ENCODE peak calls at places on chromosomes 7 and 10, in five cellular contexts. V, W, Q, P and N are unnamed samples.

GRCh38 chr10:93566435-93567276 is at the start of gene FFAR4:
- DNase-seq in P (peak; percentile 76), W (no peak), Q (no peak), V (no peak), N (peak; percentile 8)

GRCh38 chr10:44958196-44958896 is 1.3 kb upstream of the RASSF4 start:
- DNase-seq in Q (peak; percentile 63), W (no peak), V (no peak), P (peak; percentile 60), N (peak; percentile 58)

GRCh38 chr7:98168904-98169621 is 42.2 kb upstream of the BHLHA15 start:
- DNase-seq in Q (no peak), W (no peak), P (no peak), V (no peak), N (no peak)

GRCh38 chr10:80168111-80168511 is 35.6 kb downstream of the PLAC9 start:
- DNase-seq in V (no peak), P (no peak), Q (no peak), W (no peak), N (no peak)

GRCh38 chr7:120337308-120337907 is 64.4 kb downstream of the KCND2 start:
- DNase-seq in Q (no peak), W (no peak), P (no peak), V (peak; percentile 12), N (peak; percentile 25)

GRCh38 chr7:23925088-23925487 is 215.1 kb downstream of the STK31 start:
- DNase-seq in Q (no peak), V (no peak), P (no peak), W (no peak), N (no peak)

GRCh38 chr10:35150335-35150734 is 23.7 kb downstream of the CREM start:
- DNase-seq in W (no peak), P (no peak), V (no peak), Q (no peak), N (no peak)

GRCh38 chr7:112962815-112963214 is 123.8 kb downstream of the GPR85 start:
- DNase-seq in V (no peak), Q (no peak), P (no peak), W (no peak), N (no peak)

GRCh38 chr10:132443605-132443997 is 46.6 kb downstream of the PWWP2B start:
- DNase-seq in W (no peak), Q (no peak), P (no peak), V (no peak), N (peak; percentile 50)